ENCODE peak calls at places on chromosomes 11 and 22, in five cellular contexts. X, C, M, W and R are unnamed samples.

GRCh38 chr11:391117-392017 is 2.6 kb upstream of the PKP3 start:
- DNase-seq in C (no peak), M (no peak), W (no peak), X (no peak), R (no peak)

GRCh38 chr11:118911880-118912741 is 13.6 kb downstream of the BCL9L start:
- DNase-seq in W (peak), M (peak), X (peak), C (no peak), R (no peak)

GRCh38 chr22:22909605-22910271 is 22.1 kb downstream of the IGLL5 start:
- DNase-seq in X (no peak), M (no peak), W (no peak), C (no peak), R (no peak)

GRCh38 chr22:17319541-17319940 is 49.7 kb upstream of the CECR2 start:
- DNase-seq in C (no peak), M (no peak), W (no peak), X (no peak), R (no peak)

GRCh38 chr22:21725956-21726649 is 9.5 kb downstream of the YPEL1 start:
- DNase-seq in M (no peak), W (no peak), X (no peak), C (no peak), R (no peak)

GRCh38 chr11:32279672-32280071 is 155.7 kb downstream of the WT1 start:
- DNase-seq in M (no peak), W (peak), X (no peak), C (no peak), R (no peak)

GRCh38 chr11:27870985-27871485 is 170.8 kb upstream of the BDNF start:
- DNase-seq in C (no peak), W (no peak), M (peak), X (no peak), R (no peak)

GRCh38 chr11:83221694-83222093 is 28.2 kb downstream of the ANKRD42 start:
- DNase-seq in C (no peak), W (no peak), M (no peak), X (no peak), R (no peak)

GRCh38 chr11:125418396-125418795 is 77.7 kb downstream of the FEZ1 start:
- DNase-seq in W (peak), M (no peak), X (no peak), C (no peak), R (no peak)

GRCh38 chr11:13109616-13110015 is 100.5 kb downstream of the RASSF10 start:
- DNase-seq in C (no peak), X (no peak), M (no peak), W (no peak), R (no peak)

GRCh38 chr11:68956142-68956541 is 24.6 kb downstream of the MRGPRD start:
- DNase-seq in M (peak), C (no peak), W (peak), X (no peak), R (no peak)

GRCh38 chr22:44878483-44879300 is 126.3 kb downstream of the ARHGAP8 start:
- DNase-seq in X (no peak), W (peak), C (no peak), M (no peak), R (no peak)

GRCh38 chr22:17918840-17919239 is 105.5 kb downstream of the MICAL3 start:
- DNase-seq in X (peak), C (no peak), W (no peak), M (no peak), R (no peak)

GRCh38 chr11:68008381-68009337 is 1.5 kb upstream of the ALDH3B1 start:
- DNase-seq in C (peak), M (peak), X (no peak), W (no peak), R (no peak)

GRCh38 chr11:48107188-48107704 is 109.4 kb upstream of the OR4B1 start:
- DNase-seq in M (no peak), W (no peak), X (no peak), C (peak), R (no peak)

GRCh38 chr11:33160587-33160986 is 693 bp downstream of the CSTF3 start:
- DNase-seq in M (no peak), C (no peak), W (no peak), X (no peak), R (no peak)

GRCh38 chr11:91178366-91178765 is 955.5 kb upstream of the CHORDC1 start:
- DNase-seq in W (no peak), C (no peak), X (no peak), M (no peak), R (no peak)

GRCh38 chr11:46149342-46149741 is 28.1 kb upstream of the PHF21A start:
- DNase-seq in M (no peak), C (no peak), W (peak), X (no peak), R (no peak)

GRCh38 chr11:121328213-121328966 is 35.8 kb downstream of the SC5D start:
- DNase-seq in X (no peak), M (no peak), W (no peak), C (no peak), R (peak)

GRCh38 chr22:50547231-50547851 is 1.6 kb downstream of the KLHDC7B start:
- DNase-seq in M (peak), C (no peak), X (no peak), W (no peak), R (no peak)

GRCh38 chr11:2294340-2295290 is 7.1 kb downstream of the C11orf21 start:
- DNase-seq in X (no peak), W (peak), M (no peak), C (no peak), R (no peak)

GRCh38 chr11:23021287-23021863 is 161.1 kb upstream of the CCDC179 start:
- DNase-seq in W (peak), M (no peak), C (peak), X (peak), R (no peak)

GRCh38 chr11:14544611-14545010 is 24.4 kb upstream of the PSMA1 start:
- DNase-seq in W (no peak), X (peak), C (peak), M (no peak), R (no peak)

GRCh38 chr22:27378343-27378800 is 423.2 kb downstream of the MN1 start:
- DNase-seq in W (no peak), C (no peak), X (peak), M (no peak), R (no peak)

GRCh38 chr22:27129266-27129665 is 471.9 kb downstream of the MIAT start:
- DNase-seq in M (no peak), C (no peak), X (no peak), W (no peak), R (no peak)

GRCh38 chr11:105109855-105110750 is 29.5 kb downstream of the CARD18 start:
- DNase-seq in X (peak), M (no peak), C (no peak), W (no peak), R (no peak)

GRCh38 chr11:94775576-94776327 is 7.6 kb downstream of the AMOTL1 start:
- DNase-seq in W (no peak), M (no peak), X (no peak), C (no peak), R (no peak)

GRCh38 chr11:73394416-73395296 is 18.5 kb downstream of the RELT start:
- DNase-seq in X (no peak), C (no peak), M (peak), W (peak), R (no peak)

GRCh38 chr22:19713650-19714319 is 518 bp upstream of the SEPTIN5 start:
- DNase-seq in W (peak), X (no peak), M (no peak), C (no peak), R (no peak)
- H3K4me3 ChIP-seq in W (no peak), X (peak), M (no peak), C (no peak), R (no peak)

GRCh38 chr11:130164221-130164570 is 4.6 kb downstream of the ST14 start:
- DNase-seq in M (no peak), W (no peak), C (no peak), X (no peak), R (no peak)

GRCh38 chr11:130165601-130166456 is 6.2 kb downstream of the ST14 start:
- DNase-seq in M (peak), X (no peak), W (no peak), C (no peak), R (no peak)

GRCh38 chr11:130168105-130168504 is 8.5 kb downstream of the ST14 start:
- DNase-seq in M (no peak), C (no peak), X (peak), W (no peak), R (no peak)

GRCh38 chr11:130163346-130164220 is 4.0 kb downstream of the ST14 start:
- DNase-seq in W (no peak), X (no peak), M (peak), C (no peak), R (no peak)

GRCh38 chr11:130166457-130166784 is 6.8 kb downstream of the ST14 start:
- DNase-seq in M (peak), W (no peak), C (no peak), X (peak), R (no peak)
- H3K4me3 ChIP-seq in M (no peak), W (no peak), C (no peak), X (no peak), R (no peak)

DNA sequence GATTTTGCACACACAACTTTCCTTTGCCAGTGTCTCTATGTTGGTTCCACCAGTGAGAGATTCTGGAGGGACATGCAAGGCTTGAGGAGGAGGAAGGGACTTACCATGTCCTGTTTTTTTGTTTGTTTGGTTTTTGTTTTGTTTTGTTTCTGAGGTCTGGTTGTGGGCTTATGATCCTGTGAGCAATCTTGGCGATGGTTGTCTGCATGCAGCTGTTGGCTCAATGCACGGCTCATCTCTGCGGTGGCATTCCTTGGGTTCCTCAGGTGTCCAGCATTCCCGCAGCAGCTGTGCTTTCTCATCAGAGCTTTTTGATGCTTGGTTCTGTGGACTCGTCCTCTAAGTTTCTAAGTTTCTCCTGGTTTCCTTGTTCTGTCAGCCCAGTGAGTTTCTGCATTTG is 4.8 kb upstream of the NNMT start:
- DNase-seq in C (peak), M (no peak), W (no peak), X (peak), R (no peak)
- H3K4me3 ChIP-seq in C (peak), M (no peak), W (no peak), X (no peak), R (no peak)

DNA sequence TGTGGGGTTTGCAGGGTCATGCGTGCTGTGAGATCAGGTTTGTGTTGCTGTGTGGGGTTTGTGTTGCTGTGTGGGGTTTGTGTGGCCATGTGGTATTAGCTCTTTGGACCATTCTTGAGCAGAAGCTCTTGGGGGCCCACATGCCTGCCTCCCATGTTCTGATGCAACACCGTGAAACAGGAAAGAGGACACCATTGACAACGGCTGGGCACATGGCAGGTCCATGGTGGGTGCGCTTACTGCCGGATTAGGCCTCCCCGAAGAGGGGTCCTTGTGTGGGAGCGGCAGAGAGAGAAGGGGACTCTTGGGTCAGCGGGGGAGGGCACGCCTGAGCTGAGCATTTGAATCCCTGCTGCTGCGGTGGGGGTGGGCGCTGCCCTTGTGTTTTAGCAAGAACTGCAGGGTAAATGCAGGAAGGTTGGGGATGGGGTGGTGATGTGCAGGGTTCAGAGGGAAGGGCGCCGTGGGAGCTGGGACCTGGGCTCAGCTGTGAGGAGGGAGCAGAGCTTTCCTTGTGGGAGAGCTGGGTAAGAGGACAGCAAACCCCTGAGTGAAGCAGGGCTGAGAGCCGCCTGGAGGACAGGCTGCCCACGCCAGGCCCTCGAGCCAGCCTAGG is 361.5 kb downstream of the TBC1D22A start:
- DNase-seq in C (no peak), M (peak), X (no peak), W (no peak), R (no peak)
- H3K4me3 ChIP-seq in C (no peak), M (no peak), X (no peak), W (no peak), R (no peak)